ENCODE peak calls at places on chromosomes 2 and 18, in four cellular contexts. A is GM04504, T is GF-D8, U is NCI-H774. Q is an unnamed sample.

GRCh38 chr2:98869868-98870267 is 66.2 kb downstream of the CRACDL start:
- DNase-seq in A (no peak), T (no peak), U (peak), Q (peak)

GRCh38 chr2:149715005-149715592 is 127.5 kb upstream of the MMADHC start:
- DNase-seq in A (no peak), T (no peak), U (no peak), Q (no peak)

GRCh38 chr2:221518201-221518936 is 53.7 kb downstream of the EPHA4 start:
- DNase-seq in A (no peak), T (no peak), U (no peak), Q (no peak)

GRCh38 chr2:176098366-176099158 is 1.0 kb upstream of the HOXD12 start:
- DNase-seq in A (no peak), T (no peak), U (peak), Q (no peak)

GRCh38 chr18:56127322-56128099 is 510.9 kb downstream of the TXNL1 start:
- DNase-seq in A (no peak), T (no peak), U (no peak), Q (no peak)

GRCh38 chr18:63947051-63947790 is 1.9 kb upstream of the HMSD start:
- DNase-seq in A (no peak), T (no peak), U (no peak), Q (no peak)

GRCh38 chr2:9382604-9383235 is 40.6 kb downstream of the ITGB1BP1 start:
- DNase-seq in A (no peak), T (no peak), U (no peak), Q (no peak)

GRCh38 chr2:233817305-233817980 is 36.9 kb downstream of the HJURP start:
- DNase-seq in A (no peak), T (no peak), U (no peak), Q (no peak)

GRCh38 chr18:46429649-46430224 is 227.3 kb downstream of the LOXHD1 start:
- DNase-seq in A (no peak), T (no peak), U (no peak), Q (no peak)

GRCh38 chr2:105187531-105187930 is 54.0 kb upstream of the GPR45 start:
- DNase-seq in A (no peak), T (no peak), U (no peak), Q (no peak)

GRCh38 chr2:202429164-202429980 is 53.2 kb downstream of the BMPR2 start:
- DNase-seq in A (peak), T (no peak), U (no peak), Q (no peak)

GRCh38 chr2:56185582-56186046 is 1.8 kb downstream of the CCDC85A start:
- DNase-seq in A (no peak), T (no peak), U (no peak), Q (no peak)

GRCh38 chr2:36798724-36799123 is 102.2 kb downstream of the VIT start:
- DNase-seq in A (no peak), T (no peak), U (no peak), Q (no peak)

GRCh38 chr2:241312082-241312481 is 3.4 kb downstream of the HDLBP start:
- DNase-seq in A (peak), T (no peak), U (no peak), Q (no peak)

GRCh38 chr2:213806125-213806726 is 522.0 kb downstream of the SPAG16 start:
- DNase-seq in A (peak), T (no peak), U (no peak), Q (peak)

GRCh38 chr2:100182494-100183355 is 40.3 kb upstream of the AFF3 start:
- DNase-seq in A (peak), T (no peak), U (no peak), Q (no peak)

GRCh38 chr18:62863629-62864028 is 148.3 kb downstream of the PHLPP1 start:
- DNase-seq in A (no peak), T (no peak), U (no peak), Q (no peak)

GRCh38 chr2:130835766-130836015 is 1.0 kb upstream of the ARHGEF4 start:
- DNase-seq in A (no peak), T (no peak), U (no peak), Q (no peak)

GRCh38 chr2:200469708-200470600 is 39.9 kb downstream of the KCTD18 start:
- DNase-seq in A (no peak), T (no peak), U (no peak), Q (no peak)

GRCh38 chr2:149365826-149366583 is 35.6 kb downstream of the LYPD6 start:
- DNase-seq in A (no peak), T (no peak), U (peak), Q (peak)

GRCh38 chr2:147026664-147027278 is 818.1 kb upstream of the ACVR2A start:
- DNase-seq in A (peak), T (no peak), U (no peak), Q (no peak)

GRCh38 chr18:61883547-61883946 is 9.3 kb downstream of the RNF152 start:
- DNase-seq in A (no peak), T (no peak), U (no peak), Q (no peak)

GRCh38 chr18:35220424-35220823 is 20.4 kb upstream of the ZNF397 start:
- DNase-seq in A (no peak), T (no peak), U (no peak), Q (no peak)

GRCh38 chr2:217288472-217289063 is 428.7 kb upstream of the TNP1 start:
- DNase-seq in A (no peak), T (no peak), U (no peak), Q (no peak)

GRCh38 chr2:121038831-121039230 is 246.2 kb downstream of the TFCP2L1 start:
- DNase-seq in A (no peak), T (no peak), U (peak), Q (no peak)

GRCh38 chr2:109557309-109557708 is 56.5 kb downstream of the SEPTIN10 start:
- DNase-seq in A (no peak), T (no peak), U (no peak), Q (no peak)

GRCh38 chr2:30255466-30256408 is 24.4 kb downstream of the LBH start:
- DNase-seq in A (no peak), T (no peak), U (no peak), Q (peak)

GRCh38 chr18:6054443-6054842 is 159.1 kb upstream of the TMEM200C start:
- DNase-seq in A (no peak), T (no peak), U (no peak), Q (no peak)

GRCh38 chr2:218130373-218130772 is 4.5 kb downstream of the CXCR2 start:
- DNase-seq in A (no peak), T (no peak), U (no peak), Q (no peak)

GRCh38 chr2:145652992-145653545 is 1133.2 kb upstream of the ZEB2 start:
- DNase-seq in A (peak), T (no peak), U (no peak), Q (no peak)

GRCh38 chr2:31446848-31447247 is 32.3 kb upstream of the XDH start:
- DNase-seq in A (peak), T (no peak), U (no peak), Q (no peak)

GRCh38 chr2:54559593-54560145 is 103.5 kb downstream of the SPTBN1 start:
- DNase-seq in A (peak), T (peak), U (no peak), Q (no peak)

GRCh38 chr2:164782323-164782722 is 59.3 kb downstream of the COBLL1 start:
- DNase-seq in A (no peak), T (no peak), U (no peak), Q (no peak)

GRCh38 chr2:135072125-135072997 is 20.3 kb downstream of the RAB3GAP1 start:
- DNase-seq in A (no peak), T (no peak), U (no peak), Q (no peak)

GRCh38 chr18:55343396-55344073 is 244.5 kb downstream of the TCF4 start:
- DNase-seq in A (no peak), T (peak), U (no peak), Q (no peak)

GRCh38 chr2:202361133-202361532 is 15.0 kb upstream of the BMPR2 start:
- DNase-seq in A (no peak), T (no peak), U (no peak), Q (no peak)

GRCh38 chr2:170157025-170157684 is 20.8 kb upstream of the MYO3B start:
- DNase-seq in A (no peak), T (no peak), U (peak), Q (no peak)

Q was measured in LNCaP clone FGC.